ENCODE peak calls at places on chromosome 13, in five cellular contexts. Z is A673, M is ascending aorta, Y is spleen, Q is fibroblast of lung. X is an unnamed sample.

GRCh38 chr13:105207586-105208293 is 1327.7 kb downstream of the EFNB2 start:
- DNase-seq in Q (peak), Y (no peak), Z (no peak), M (no peak), X (no peak)

GRCh38 chr13:46804391-46804815 is 7.4 kb upstream of the ESD start:
- DNase-seq in Y (no peak), Q (peak), M (no peak), Z (no peak), X (peak)

GRCh38 chr13:106498571-106498970 is 36.9 kb downstream of the EFNB2 start:
- DNase-seq in Y (no peak), Q (no peak), M (no peak), Z (no peak), X (no peak)

GRCh38 chr13:87779451-87779850 is 108.3 kb downstream of the SLITRK5 start:
- DNase-seq in Q (peak), Y (no peak), M (no peak), Z (no peak), X (peak)

GRCh38 chr13:111259058-111259457 is 61.4 kb upstream of the TEX29 start:
- DNase-seq in Q (no peak), Y (no peak), M (no peak), Z (no peak), X (no peak)

GRCh38 chr13:53249236-53249635 is 220.6 kb downstream of the OLFM4 start:
- DNase-seq in Y (no peak), Q (no peak), M (no peak), Z (no peak), X (no peak)

GRCh38 chr13:42283574-42283973 is 11.6 kb downstream of the AKAP11 start:
- DNase-seq in Y (no peak), M (no peak), Z (no peak), Q (no peak), X (no peak)

GRCh38 chr13:67119481-67119883 is 110.7 kb downstream of the PCDH9 start:
- DNase-seq in Y (no peak), Q (peak), Z (no peak), M (no peak), X (peak)

GRCh38 chr13:37870895-37871550 is 1.5 kb upstream of the TRPC4 start:
- DNase-seq in Z (peak), Q (peak), M (no peak), Y (no peak), X (peak)

GRCh38 chr13:100131863-100132574 is 43.1 kb downstream of the PCCA start:
- DNase-seq in M (no peak), Y (no peak), Q (peak), Z (peak), X (peak)

GRCh38 chr13:66405908-66406802 is 824.0 kb downstream of the PCDH9 start:
- DNase-seq in Z (no peak), Y (no peak), Q (peak), M (no peak), X (peak)

GRCh38 chr13:113564331-113565023 is 20.1 kb upstream of the TFDP1 start:
- DNase-seq in M (no peak), Z (no peak), Q (no peak), Y (peak), X (no peak)

GRCh38 chr13:75876371-75877050 is 240.4 kb downstream of the LMO7 start:
- DNase-seq in Q (peak), Z (peak), Y (no peak), M (no peak), X (peak)

GRCh38 chr13:112168771-112169170 is 101.8 kb downstream of the SOX1 start:
- DNase-seq in M (no peak), Q (no peak), Y (no peak), Z (no peak), X (no peak)

GRCh38 chr13:28582225-28582891 is 76.6 kb upstream of the POMP start:
- DNase-seq in Q (no peak), M (no peak), Y (no peak), Z (peak), X (peak)

GRCh38 chr13:30429235-30429634 is 6.9 kb downstream of the UBE2L5 start:
- DNase-seq in Y (no peak), Q (no peak), Z (no peak), M (no peak), X (no peak)

DNA sequence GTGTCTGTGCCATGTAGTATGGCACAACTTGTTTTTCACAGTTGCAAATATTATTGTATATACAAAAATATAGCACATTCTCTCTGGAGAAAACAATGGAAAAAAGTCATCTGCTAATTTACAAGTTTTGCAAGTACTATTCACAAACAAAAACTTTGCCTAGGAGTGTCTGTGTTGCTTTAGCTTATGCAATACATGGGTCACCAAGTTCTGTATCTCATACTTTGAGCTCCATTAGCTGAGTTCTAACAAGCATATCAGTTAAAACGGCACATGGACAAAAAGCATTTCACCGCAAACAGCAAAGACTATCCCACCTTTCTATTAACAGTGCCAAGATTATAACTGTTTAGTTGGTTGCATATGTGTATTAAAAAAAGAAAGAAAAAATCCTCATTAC is 4.6 kb downstream of the SPRY2 start:
- DNase-seq in M (no peak), Q (peak), Y (no peak), Z (no peak), X (no peak)
- H3K4me3 ChIP-seq in M (peak), Q (peak), Y (peak), Z (no peak), X (peak)

DNA sequence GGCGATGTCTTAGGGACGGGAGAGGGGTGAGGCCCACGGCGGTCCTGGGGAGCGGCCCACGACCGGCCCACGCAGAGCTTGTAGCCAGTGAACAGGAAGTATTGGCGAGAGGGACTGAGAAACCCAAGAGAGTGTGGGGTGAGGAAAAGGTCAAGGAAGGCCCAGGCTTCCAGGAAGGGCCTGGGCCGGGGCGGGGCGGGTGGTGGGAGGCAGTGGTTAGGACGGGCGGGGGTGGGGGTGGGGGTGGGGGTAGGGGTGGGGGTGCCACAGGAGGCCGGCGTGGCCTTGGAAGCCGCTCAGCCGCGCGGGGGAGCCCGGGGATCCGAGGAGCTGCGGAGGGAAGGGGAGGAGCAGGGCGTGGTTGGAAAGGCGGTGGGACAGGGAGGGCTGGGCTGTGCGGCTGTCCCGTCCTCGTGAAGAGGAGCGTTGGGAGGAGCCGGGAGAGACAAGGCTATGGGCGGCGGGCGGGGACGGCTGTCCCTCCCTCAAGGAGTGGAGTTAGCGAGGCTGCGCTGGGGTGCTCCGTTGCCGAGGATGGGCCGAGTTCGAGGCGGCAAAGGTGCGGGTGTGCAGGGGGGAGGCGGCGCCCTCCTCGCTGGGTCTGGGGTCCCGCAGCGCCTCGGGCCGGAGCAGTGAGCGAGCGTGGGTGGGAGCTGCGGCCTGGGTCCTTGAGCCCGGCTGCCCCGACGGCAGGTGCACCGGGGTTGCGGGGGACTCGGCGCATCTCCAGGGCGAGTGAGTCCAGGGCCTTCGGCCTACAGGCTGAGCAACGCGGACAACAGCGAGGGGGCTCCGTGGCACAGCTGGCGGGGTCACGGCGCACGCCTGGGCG is 254.4 kb upstream of the SGCG start:
- DNase-seq in Q (peak), Y (peak), M (no peak), Z (no peak), X (no peak)
- H3K4me3 ChIP-seq in Q (peak), Y (peak), M (peak), Z (no peak), X (peak)

GRCh38 chr13:98143601-98144500 is 957 bp downstream of the FARP1 start:
- DNase-seq in Q (peak), Y (peak), Z (peak), M (no peak), X (no peak)
- H3K4me3 ChIP-seq in Q (peak), Y (peak), Z (peak), M (peak), X (peak)

GRCh38 chr13:44267966-44268365 is 105.7 kb upstream of the SERP2 start:
- DNase-seq in M (no peak), Y (no peak), Z (no peak), Q (peak), X (no peak)
- H3K4me3 ChIP-seq in M (no peak), Y (no peak), Z (no peak), Q (no peak), X (no peak)

DNA sequence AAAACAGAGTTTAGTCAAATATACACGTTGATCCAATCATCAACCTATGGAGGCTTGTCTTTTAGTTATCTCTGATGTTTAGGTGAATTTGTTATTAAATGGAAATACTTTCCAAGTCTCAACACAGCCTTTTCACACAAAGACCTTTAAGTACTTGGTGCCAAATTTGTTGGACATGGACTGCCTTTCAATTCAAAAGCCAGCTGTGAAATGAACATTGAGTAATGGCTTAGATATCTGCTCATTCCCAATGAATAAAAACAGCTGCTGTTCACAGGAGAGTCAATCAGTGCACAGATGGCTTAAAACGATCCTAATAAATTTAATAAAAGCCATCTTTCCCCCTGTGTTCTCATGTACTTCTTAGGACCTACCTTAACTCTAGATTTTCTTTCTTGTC is 19.9 kb upstream of the DHRS12 start:
- DNase-seq in Z (no peak), Q (no peak), Y (no peak), M (no peak), X (no peak)
- H3K4me3 ChIP-seq in Z (no peak), Q (no peak), Y (no peak), M (no peak), X (no peak)

GRCh38 chr13:24032674-24033073 is 127.8 kb upstream of the SPATA13 start:
- DNase-seq in Y (no peak), Z (no peak), M (no peak), Q (peak), X (no peak)
- H3K4me3 ChIP-seq in Y (no peak), Z (no peak), M (no peak), Q (no peak), X (no peak)

DNA sequence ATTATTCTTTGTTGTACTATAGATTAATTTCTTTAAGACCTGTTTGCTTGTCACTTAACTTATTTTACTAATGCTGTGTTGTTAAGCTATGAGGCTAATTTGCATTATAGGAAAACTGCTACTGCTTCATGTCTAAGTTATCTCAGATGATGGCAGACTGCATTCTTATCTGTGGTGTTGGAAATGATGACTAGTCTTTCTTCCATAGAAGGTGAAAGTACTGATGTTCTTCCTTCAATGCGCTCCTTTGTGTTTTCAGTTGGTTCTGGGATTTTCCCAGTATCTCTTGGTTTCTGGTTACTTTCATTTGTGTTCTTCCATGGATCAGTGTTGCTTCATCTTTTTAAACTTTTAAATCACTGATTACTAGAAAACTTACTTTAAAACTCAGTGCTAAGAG is 46.9 kb downstream of the TPP2 start:
- DNase-seq in M (no peak), Q (peak), Z (no peak), Y (no peak), X (no peak)
- H3K4me3 ChIP-seq in M (no peak), Q (no peak), Z (no peak), Y (no peak), X (no peak)

X was measured in skeletal muscle cell.